ENCODE peak calls at places on chromosomes 6 and 20, in six cellular contexts. One of them, this sample, is unnamed.

GRCh38 chr20:63682384-63683139 is 13.9 kb upstream of the TNFRSF6B start:
- DNase-seq in PC-3: peak
- DNase-seq in tibial artery: peak
- DNase-seq in tibial nerve: peak
- DNase-seq in fibroblast of the aortic adventitia: peak
- DNase-seq in lower lobe of right lung: no peak
- DNase-seq in this sample: peak

GRCh38 chr6:29763491-29764289 is 40.5 kb downstream of the HLA-F start:
- DNase-seq in PC-3: peak
- DNase-seq in tibial artery: no peak
- DNase-seq in tibial nerve: no peak
- DNase-seq in fibroblast of the aortic adventitia: peak
- DNase-seq in lower lobe of right lung: no peak
- DNase-seq in this sample: peak

GRCh38 chr6:28794175-28795002 is 129.4 kb downstream of the TRIM27 start:
- DNase-seq in PC-3: peak
- DNase-seq in tibial artery: no peak
- DNase-seq in tibial nerve: no peak
- DNase-seq in fibroblast of the aortic adventitia: peak
- DNase-seq in lower lobe of right lung: no peak
- DNase-seq in this sample: peak

GRCh38 chr6:34866509-34866908 is 21.3 kb downstream of the TAF11 start:
- DNase-seq in PC-3: no peak
- DNase-seq in tibial artery: no peak
- DNase-seq in tibial nerve: no peak
- DNase-seq in fibroblast of the aortic adventitia: no peak
- DNase-seq in lower lobe of right lung: no peak
- DNase-seq in this sample: no peak

GRCh38 chr6:156866181-156866862 is 89.1 kb downstream of the ARID1B start:
- DNase-seq in PC-3: peak
- DNase-seq in tibial artery: no peak
- DNase-seq in tibial nerve: no peak
- DNase-seq in fibroblast of the aortic adventitia: no peak
- DNase-seq in lower lobe of right lung: no peak
- DNase-seq in this sample: no peak

GRCh38 chr6:39048481-39049399 is at the start of gene GLP1R:
- DNase-seq in PC-3: no peak
- DNase-seq in tibial artery: peak
- DNase-seq in tibial nerve: no peak
- DNase-seq in fibroblast of the aortic adventitia: no peak
- DNase-seq in lower lobe of right lung: no peak
- DNase-seq in this sample: no peak

GRCh38 chr6:79946773-79947190 is 571 bp downstream of the ELOVL4 start:
- DNase-seq in PC-3: peak
- DNase-seq in tibial artery: no peak
- DNase-seq in tibial nerve: no peak
- DNase-seq in fibroblast of the aortic adventitia: peak
- DNase-seq in lower lobe of right lung: peak
- DNase-seq in this sample: peak

GRCh38 chr6:20182926-20183521 is 29.2 kb downstream of the MBOAT1 start:
- DNase-seq in PC-3: peak
- DNase-seq in tibial artery: no peak
- DNase-seq in tibial nerve: no peak
- DNase-seq in fibroblast of the aortic adventitia: no peak
- DNase-seq in lower lobe of right lung: peak
- DNase-seq in this sample: no peak

GRCh38 chr6:51743999-51744398 is 343.4 kb downstream of the PKHD1 start:
- DNase-seq in PC-3: peak
- DNase-seq in tibial artery: no peak
- DNase-seq in tibial nerve: no peak
- DNase-seq in fibroblast of the aortic adventitia: no peak
- DNase-seq in lower lobe of right lung: no peak
- DNase-seq in this sample: no peak

GRCh38 chr6:89887452-89888137 is 6.7 kb upstream of the GJA10 start:
- DNase-seq in PC-3: no peak
- DNase-seq in tibial artery: no peak
- DNase-seq in tibial nerve: no peak
- DNase-seq in fibroblast of the aortic adventitia: no peak
- DNase-seq in lower lobe of right lung: no peak
- DNase-seq in this sample: no peak

GRCh38 chr6:46781478-46782378 is 11.5 kb upstream of the MEP1A start:
- DNase-seq in PC-3: peak
- DNase-seq in tibial artery: no peak
- DNase-seq in tibial nerve: peak
- DNase-seq in fibroblast of the aortic adventitia: peak
- DNase-seq in lower lobe of right lung: no peak
- DNase-seq in this sample: peak

GRCh38 chr6:112270756-112271155 is 16.4 kb upstream of the LAMA4 start:
- DNase-seq in PC-3: no peak
- DNase-seq in tibial artery: no peak
- DNase-seq in tibial nerve: no peak
- DNase-seq in fibroblast of the aortic adventitia: no peak
- DNase-seq in lower lobe of right lung: no peak
- DNase-seq in this sample: no peak

GRCh38 chr6:112268011-112268410 is 13.6 kb upstream of the LAMA4 start:
- DNase-seq in PC-3: no peak
- DNase-seq in tibial artery: no peak
- DNase-seq in tibial nerve: no peak
- DNase-seq in fibroblast of the aortic adventitia: no peak
- DNase-seq in lower lobe of right lung: no peak
- DNase-seq in this sample: no peak

GRCh38 chr6:112269979-112270378 is 15.6 kb upstream of the LAMA4 start:
- DNase-seq in PC-3: no peak
- DNase-seq in tibial artery: no peak
- DNase-seq in tibial nerve: no peak
- DNase-seq in fibroblast of the aortic adventitia: no peak
- DNase-seq in lower lobe of right lung: no peak
- DNase-seq in this sample: no peak

GRCh38 chr6:112268628-112269027 is 14.3 kb upstream of the LAMA4 start:
- DNase-seq in PC-3: no peak
- DNase-seq in tibial artery: no peak
- DNase-seq in tibial nerve: no peak
- DNase-seq in fibroblast of the aortic adventitia: no peak
- DNase-seq in lower lobe of right lung: no peak
- DNase-seq in this sample: no peak

DNA sequence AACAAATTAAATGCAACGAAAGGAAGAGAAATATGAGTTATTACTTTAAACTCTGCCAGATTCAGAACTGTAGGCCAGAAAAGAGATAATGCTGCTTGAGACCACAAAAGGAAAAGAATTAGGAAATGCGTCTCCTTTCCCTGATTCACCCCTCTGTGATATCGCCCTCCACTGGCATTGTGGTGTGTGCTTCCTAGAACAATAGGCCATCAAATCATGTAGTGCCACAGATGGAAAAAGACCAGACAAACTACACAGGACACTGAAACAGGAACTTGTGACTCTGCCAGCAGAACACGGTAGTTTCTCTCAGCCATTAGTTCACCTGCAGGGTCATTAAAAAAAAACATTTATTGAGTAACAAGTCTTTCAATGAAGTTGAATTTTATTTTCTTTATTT is 14.8 kb upstream of the LAMA4 start:
- DNase-seq in PC-3: peak
- DNase-seq in tibial artery: no peak
- DNase-seq in tibial nerve: no peak
- DNase-seq in fibroblast of the aortic adventitia: peak
- DNase-seq in lower lobe of right lung: no peak
- DNase-seq in this sample: peak
- TF ChIP-seq CTCF in PC-3: peak
- TF ChIP-seq CTCF in tibial artery: peak
- TF ChIP-seq CTCF in tibial nerve: peak
- TF ChIP-seq CTCF in fibroblast of the aortic adventitia: peak
- TF ChIP-seq CTCF in lower lobe of right lung: no peak
- TF ChIP-seq CTCF in this sample: peak

GRCh38 chr6:143685653-143686052 is 7.9 kb downstream of the PHACTR2 start:
- DNase-seq in PC-3: no peak
- DNase-seq in tibial artery: no peak
- DNase-seq in tibial nerve: no peak
- DNase-seq in fibroblast of the aortic adventitia: no peak
- DNase-seq in lower lobe of right lung: no peak
- DNase-seq in this sample: no peak

GRCh38 chr6:143684484-143684883 is 6.7 kb downstream of the PHACTR2 start:
- DNase-seq in PC-3: no peak
- DNase-seq in tibial artery: no peak
- DNase-seq in tibial nerve: no peak
- DNase-seq in fibroblast of the aortic adventitia: no peak
- DNase-seq in lower lobe of right lung: no peak
- DNase-seq in this sample: no peak

GRCh38 chr6:143689852-143690251 is 12.1 kb downstream of the PHACTR2 start:
- DNase-seq in PC-3: peak
- DNase-seq in tibial artery: no peak
- DNase-seq in tibial nerve: no peak
- DNase-seq in fibroblast of the aortic adventitia: no peak
- DNase-seq in lower lobe of right lung: no peak
- DNase-seq in this sample: peak

GRCh38 chr6:143688681-143689080 is 10.9 kb downstream of the PHACTR2 start:
- DNase-seq in PC-3: no peak
- DNase-seq in tibial artery: no peak
- DNase-seq in tibial nerve: no peak
- DNase-seq in fibroblast of the aortic adventitia: no peak
- DNase-seq in lower lobe of right lung: no peak
- DNase-seq in this sample: no peak

GRCh38 chr6:143687604-143688003 is 9.8 kb downstream of the PHACTR2 start:
- DNase-seq in PC-3: no peak
- DNase-seq in tibial artery: no peak
- DNase-seq in tibial nerve: no peak
- DNase-seq in fibroblast of the aortic adventitia: no peak
- DNase-seq in lower lobe of right lung: no peak
- DNase-seq in this sample: no peak
- H3K4me3 ChIP-seq in PC-3: no peak
- H3K4me3 ChIP-seq in tibial artery: peak
- H3K4me3 ChIP-seq in tibial nerve: no peak
- H3K4me3 ChIP-seq in fibroblast of the aortic adventitia: peak
- H3K4me3 ChIP-seq in lower lobe of right lung: no peak
- H3K4me3 ChIP-seq in this sample: no peak

DNA sequence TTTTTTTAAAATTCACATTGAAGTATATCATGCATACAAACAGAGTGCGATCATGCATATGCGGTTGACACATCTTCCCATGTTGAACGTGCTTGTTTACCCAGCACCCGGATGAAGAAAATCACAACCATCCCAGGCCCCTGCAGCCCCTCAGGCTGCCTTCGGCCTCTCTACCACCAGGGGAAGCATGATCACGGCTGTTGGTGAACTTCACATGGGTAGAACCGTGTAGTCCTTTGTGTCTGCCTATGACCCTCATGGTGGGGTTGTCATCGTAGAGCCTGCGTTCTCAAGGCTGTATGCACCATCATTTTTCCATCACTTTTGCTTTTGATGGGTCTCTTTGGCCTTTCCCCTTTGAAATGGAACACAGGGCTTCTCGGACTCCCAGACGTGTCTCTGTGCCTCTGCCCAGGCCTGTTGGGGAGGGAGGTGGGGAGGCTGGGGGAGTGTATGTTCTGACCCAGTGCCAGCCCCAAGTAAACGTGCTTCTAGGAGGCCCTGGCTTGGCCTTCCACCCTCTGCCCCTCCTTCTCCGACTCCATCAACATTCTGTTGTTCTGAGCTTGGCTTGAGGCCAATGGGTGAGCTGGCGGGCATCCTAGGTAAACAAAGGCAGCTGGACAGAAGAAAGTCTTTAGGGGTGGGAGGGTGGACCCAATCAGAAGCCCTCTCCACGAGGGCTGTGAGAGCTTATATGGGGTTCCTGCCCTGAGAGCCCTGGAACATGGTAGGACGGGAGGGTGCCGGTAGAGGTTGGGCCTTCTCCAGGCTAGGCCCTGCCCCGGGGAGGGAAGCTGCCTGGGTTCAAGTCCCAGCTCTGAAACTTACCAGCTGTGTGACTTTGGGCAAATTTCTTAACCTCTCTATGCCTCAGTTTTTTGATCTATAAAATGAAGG is 39.7 kb downstream of the TGM2 start:
- DNase-seq in PC-3: peak
- DNase-seq in tibial artery: peak
- DNase-seq in tibial nerve: peak
- DNase-seq in fibroblast of the aortic adventitia: peak
- DNase-seq in lower lobe of right lung: peak
- DNase-seq in this sample: no peak
- TF ChIP-seq CTCF in PC-3: no peak
- TF ChIP-seq CTCF in tibial artery: no peak
- TF ChIP-seq CTCF in tibial nerve: no peak
- TF ChIP-seq CTCF in fibroblast of the aortic adventitia: no peak
- TF ChIP-seq CTCF in lower lobe of right lung: peak
- TF ChIP-seq CTCF in this sample: no peak

DNA sequence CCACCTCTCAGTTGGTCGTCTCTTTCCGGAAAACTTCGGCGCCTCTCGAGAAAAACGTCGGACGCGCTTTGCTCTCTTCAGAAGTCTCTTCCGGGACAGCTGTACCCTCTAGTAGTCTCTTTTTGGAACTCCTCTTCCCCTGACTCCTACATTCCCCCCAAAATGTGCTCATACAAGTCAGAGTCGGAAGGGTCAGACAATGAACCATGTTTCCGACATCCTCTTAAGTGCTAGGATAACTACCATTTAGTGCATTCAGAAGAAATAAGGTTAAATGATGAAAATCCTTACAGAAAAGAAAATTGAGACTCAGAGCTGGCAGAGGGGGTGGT is 476 bp upstream of the TP53RK start:
- DNase-seq in PC-3: no peak
- DNase-seq in tibial artery: no peak
- DNase-seq in tibial nerve: no peak
- DNase-seq in fibroblast of the aortic adventitia: no peak
- DNase-seq in lower lobe of right lung: no peak
- DNase-seq in this sample: no peak
- H3K4me3 ChIP-seq in PC-3: peak
- H3K4me3 ChIP-seq in tibial artery: peak
- H3K4me3 ChIP-seq in tibial nerve: peak
- H3K4me3 ChIP-seq in fibroblast of the aortic adventitia: peak
- H3K4me3 ChIP-seq in lower lobe of right lung: peak
- H3K4me3 ChIP-seq in this sample: peak

GRCh38 chr6:3240595-3240994 is 13.1 kb upstream of the TUBB2B start:
- DNase-seq in PC-3: no peak
- DNase-seq in tibial artery: no peak
- DNase-seq in tibial nerve: no peak
- DNase-seq in fibroblast of the aortic adventitia: no peak
- DNase-seq in lower lobe of right lung: no peak
- DNase-seq in this sample: no peak

GRCh38 chr6:3237761-3238662 is 10.6 kb upstream of the TUBB2B start:
- DNase-seq in PC-3: no peak
- DNase-seq in tibial artery: no peak
- DNase-seq in tibial nerve: no peak
- DNase-seq in fibroblast of the aortic adventitia: no peak
- DNase-seq in lower lobe of right lung: no peak
- DNase-seq in this sample: peak

GRCh38 chr6:3235969-3236368 is 8.5 kb upstream of the TUBB2B start:
- DNase-seq in PC-3: no peak
- DNase-seq in tibial artery: no peak
- DNase-seq in tibial nerve: no peak
- DNase-seq in fibroblast of the aortic adventitia: no peak
- DNase-seq in lower lobe of right lung: no peak
- DNase-seq in this sample: no peak

GRCh38 chr6:3235486-3235885 is 8.0 kb upstream of the TUBB2B start:
- DNase-seq in PC-3: no peak
- DNase-seq in tibial artery: peak
- DNase-seq in tibial nerve: no peak
- DNase-seq in fibroblast of the aortic adventitia: no peak
- DNase-seq in lower lobe of right lung: no peak
- DNase-seq in this sample: no peak

GRCh38 chr6:3239110-3239830 is 11.8 kb upstream of the TUBB2B start:
- DNase-seq in PC-3: peak
- DNase-seq in tibial artery: no peak
- DNase-seq in tibial nerve: no peak
- DNase-seq in fibroblast of the aortic adventitia: no peak
- DNase-seq in lower lobe of right lung: no peak
- DNase-seq in this sample: no peak
- TF ChIP-seq CTCF in PC-3: peak
- TF ChIP-seq CTCF in tibial artery: no peak
- TF ChIP-seq CTCF in tibial nerve: no peak
- TF ChIP-seq CTCF in fibroblast of the aortic adventitia: peak
- TF ChIP-seq CTCF in lower lobe of right lung: no peak
- TF ChIP-seq CTCF in this sample: peak